ENCODE peak calls at places on chromosomes 6 and 20, in four cellular contexts. Y is left lobe of liver; U is activated T-helper 1 cell treated with anti-CD3 and anti-CD28 coated beads, Interleukin-2, amount 50 U/mL, for 16 hours; A is Kasumi-1. O is an unnamed sample.

GRCh38 chr20:35306931-35307517 is 14.8 kb upstream of the FAM83C start:
- DNase-seq in Y (no peak), U (no peak), A (peak), O (no peak)

GRCh38 chr6:169862464-169863148 is 111.2 kb downstream of the ERMARD start:
- DNase-seq in Y (peak), U (no peak), A (no peak), O (no peak)

GRCh38 chr6:116557863-116558262 is 4.3 kb downstream of the CALHM4 start:
- DNase-seq in Y (no peak), U (no peak), A (no peak), O (no peak)

GRCh38 chr20:62065669-62066338 is at the start of gene TAF4:
- DNase-seq in Y (peak), U (peak), A (peak), O (peak)

GRCh38 chr6:45806172-45806571 is 209.5 kb downstream of the CLIC5 start:
- DNase-seq in Y (no peak), U (no peak), A (no peak), O (no peak)

GRCh38 chr6:108113557-108114519 is 39.3 kb upstream of the OSTM1 start:
- DNase-seq in Y (no peak), U (no peak), A (peak), O (no peak)

GRCh38 chr6:158174514-158174913 is 6.4 kb downstream of the GTF2H5 start:
- DNase-seq in Y (no peak), U (no peak), A (no peak), O (peak)

GRCh38 chr20:17875106-17875980 is 93.3 kb downstream of the SNX5 start:
- DNase-seq in Y (peak), U (no peak), A (peak), O (peak)

GRCh38 chr20:56422131-56422823 is 10.2 kb downstream of the CASS4 start:
- DNase-seq in Y (no peak), U (no peak), A (peak), O (no peak)

GRCh38 chr6:25706314-25707014 is 48.1 kb upstream of the SLC17A4 start:
- DNase-seq in Y (peak), U (no peak), A (no peak), O (no peak)

O was measured in right lobe of liver.